ENCODE peak calls at places on chromosome 7, in ten cellular contexts. O, Y, C, K, A, L, J, H, Z and D are unnamed samples.
A peak's percentile ranks its signal among the peaks of the same experiment; 100 is the strongest.

GRCh38 chr7:56033671-56034432 is 17.4 kb downstream of the PSPH start:
- DNase-seq in O (peak; percentile 42), C (peak; percentile 47), Z (peak; percentile 78), Y (peak; percentile 70), L (peak; percentile 16), J (peak; percentile 86), A (peak; percentile 83), H (peak; percentile 84), K (peak; percentile 64), D (peak; percentile 70)

GRCh38 chr7:127732306-127732705 is 80.3 kb downstream of the SND1 start:
- DNase-seq in Z (no peak), C (no peak), H (no peak), Y (no peak), L (no peak), J (no peak), A (no peak), O (no peak), K (no peak), D (no peak)

GRCh38 chr7:142359694-142360279 is 101.9 kb upstream of the PRSS58 start:
- DNase-seq in A (no peak), O (no peak), K (no peak), Z (no peak), Y (no peak), H (no peak), J (no peak), L (no peak), C (no peak), D (no peak)

GRCh38 chr7:115221484-115221883 is 299.6 kb downstream of the MDFIC start:
- DNase-seq in Z (no peak), K (no peak), Y (peak; percentile 54), C (no peak), J (no peak), H (no peak), O (no peak), A (no peak), L (peak; percentile 13), D (no peak)

GRCh38 chr7:130990178-130990832 is 256.3 kb upstream of the KLF14 start:
- DNase-seq in H (no peak), C (no peak), L (no peak), K (peak; percentile 65), A (no peak), O (no peak), J (no peak), Y (no peak), Z (no peak), D (no peak)

GRCh38 chr7:27567266-27567665 is 95.4 kb downstream of the HIBADH start:
- DNase-seq in H (no peak), C (no peak), K (no peak), A (no peak), O (no peak), L (no peak), Z (no peak), J (no peak), Y (no peak), D (no peak)

GRCh38 chr7:123622660-123623386 is 21.2 kb downstream of the ASB15 start:
- DNase-seq in Y (no peak), Z (no peak), A (peak; percentile 93), C (no peak), K (peak; percentile 20), H (no peak), J (no peak), L (no peak), O (no peak), D (peak; percentile 39)

GRCh38 chr7:137820677-137821420 is 25.9 kb downstream of the DGKI start:
- DNase-seq in K (no peak), C (no peak), Z (no peak), H (no peak), A (peak; percentile 89), J (no peak), Y (peak; percentile 83), O (no peak), L (peak; percentile 31), D (peak; percentile 70)

GRCh38 chr7:44258423-44258760 is 57.6 kb downstream of the YKT6 start:
- DNase-seq in K (no peak), A (no peak), H (no peak), L (no peak), Y (no peak), J (no peak), Z (no peak), O (no peak), C (no peak), D (no peak)

GRCh38 chr7:142030294-142030693 is 34.6 kb downstream of the MGAM start:
- DNase-seq in O (no peak), H (no peak), C (peak; percentile 39), L (no peak), K (no peak), A (peak; percentile 10), Z (no peak), J (no peak), Y (no peak), D (no peak)